ENCODE peak calls at places on chromosomes 5 and 9, in nine cellular contexts. One of them, this sample, is unnamed.

GRCh38 chr9:35813434-35814105 is 1.3 kb downstream of the HINT2 start:
- DNase-seq in H9: peak
- DNase-seq in heart left ventricle: no peak
- DNase-seq in uterus: no peak
- DNase-seq in substantia nigra: no peak
- DNase-seq in right lobe of liver: no peak
- DNase-seq in neuronal stem cell: no peak
- DNase-seq in ovary: no peak
- DNase-seq in AG04450: no peak
- DNase-seq in this sample: no peak

GRCh38 chr5:116572375-116573278 is 2.0 kb downstream of the SEMA6A start:
- DNase-seq in H9: no peak
- DNase-seq in AG04450: no peak
- DNase-seq in substantia nigra: peak
- DNase-seq in heart left ventricle: peak
- DNase-seq in ovary: peak
- DNase-seq in uterus: peak
- DNase-seq in right lobe of liver: peak
- DNase-seq in neuronal stem cell: peak
- DNase-seq in this sample: no peak

GRCh38 chr5:141477169-141477568 is 1.4 kb downstream of the PCDHGC3 start:
- DNase-seq in ovary: no peak
- DNase-seq in AG04450: no peak
- DNase-seq in uterus: no peak
- DNase-seq in heart left ventricle: no peak
- DNase-seq in right lobe of liver: no peak
- DNase-seq in neuronal stem cell: no peak
- DNase-seq in substantia nigra: no peak
- DNase-seq in H9: no peak
- DNase-seq in this sample: no peak

GRCh38 chr5:151104795-151105194 is 24.0 kb upstream of the TNIP1 start:
- DNase-seq in ovary: peak
- DNase-seq in AG04450: no peak
- DNase-seq in substantia nigra: no peak
- DNase-seq in neuronal stem cell: no peak
- DNase-seq in right lobe of liver: no peak
- DNase-seq in H9: no peak
- DNase-seq in heart left ventricle: no peak
- DNase-seq in uterus: peak
- DNase-seq in this sample: no peak

GRCh38 chr5:172420215-172420934 is 34.0 kb downstream of the SH3PXD2B start:
- DNase-seq in substantia nigra: peak
- DNase-seq in heart left ventricle: peak
- DNase-seq in neuronal stem cell: no peak
- DNase-seq in ovary: peak
- DNase-seq in H9: peak
- DNase-seq in uterus: peak
- DNase-seq in AG04450: peak
- DNase-seq in right lobe of liver: peak
- DNase-seq in this sample: peak

GRCh38 chr9:110191616-110192015 is 16.3 kb downstream of the C9orf152 start:
- DNase-seq in H9: no peak
- DNase-seq in neuronal stem cell: no peak
- DNase-seq in ovary: no peak
- DNase-seq in heart left ventricle: no peak
- DNase-seq in AG04450: no peak
- DNase-seq in uterus: no peak
- DNase-seq in right lobe of liver: no peak
- DNase-seq in substantia nigra: no peak
- DNase-seq in this sample: no peak

GRCh38 chr9:108865037-108865436 is 3.0 kb downstream of the ACTL7A start:
- DNase-seq in right lobe of liver: no peak
- DNase-seq in ovary: no peak
- DNase-seq in uterus: no peak
- DNase-seq in AG04450: no peak
- DNase-seq in H9: no peak
- DNase-seq in neuronal stem cell: no peak
- DNase-seq in substantia nigra: no peak
- DNase-seq in heart left ventricle: no peak
- DNase-seq in this sample: no peak

GRCh38 chr5:86665984-86666760 is 48.4 kb downstream of the COX7C start:
- DNase-seq in substantia nigra: no peak
- DNase-seq in neuronal stem cell: no peak
- DNase-seq in AG04450: no peak
- DNase-seq in right lobe of liver: no peak
- DNase-seq in uterus: no peak
- DNase-seq in H9: peak
- DNase-seq in ovary: no peak
- DNase-seq in heart left ventricle: no peak
- DNase-seq in this sample: no peak

GRCh38 chr9:86700601-86701000 is 246.7 kb downstream of the GAS1 start:
- DNase-seq in uterus: peak
- DNase-seq in H9: no peak
- DNase-seq in ovary: peak
- DNase-seq in substantia nigra: peak
- DNase-seq in heart left ventricle: peak
- DNase-seq in AG04450: no peak
- DNase-seq in neuronal stem cell: no peak
- DNase-seq in right lobe of liver: no peak
- DNase-seq in this sample: no peak

GRCh38 chr5:55306641-55307382 is 682 bp downstream of the DHX29 start:
- DNase-seq in neuronal stem cell: no peak
- DNase-seq in substantia nigra: no peak
- DNase-seq in heart left ventricle: no peak
- DNase-seq in ovary: no peak
- DNase-seq in H9: no peak
- DNase-seq in AG04450: no peak
- DNase-seq in uterus: no peak
- DNase-seq in right lobe of liver: no peak
- DNase-seq in this sample: no peak

GRCh38 chr5:168207450-168208029 is 83.9 kb upstream of the WWC1 start:
- DNase-seq in substantia nigra: no peak
- DNase-seq in ovary: no peak
- DNase-seq in heart left ventricle: no peak
- DNase-seq in H9: no peak
- DNase-seq in neuronal stem cell: peak
- DNase-seq in uterus: no peak
- DNase-seq in AG04450: no peak
- DNase-seq in right lobe of liver: no peak
- DNase-seq in this sample: no peak

GRCh38 chr5:143880178-143880577 is 68.2 kb downstream of the HMHB1 start:
- DNase-seq in H9: no peak
- DNase-seq in uterus: no peak
- DNase-seq in AG04450: no peak
- DNase-seq in heart left ventricle: no peak
- DNase-seq in substantia nigra: no peak
- DNase-seq in right lobe of liver: no peak
- DNase-seq in ovary: no peak
- DNase-seq in neuronal stem cell: no peak
- DNase-seq in this sample: no peak

GRCh38 chr5:159262472-159262858 is 625 bp upstream of the UBLCP1 start:
- DNase-seq in H9: no peak
- DNase-seq in neuronal stem cell: no peak
- DNase-seq in ovary: no peak
- DNase-seq in heart left ventricle: no peak
- DNase-seq in substantia nigra: no peak
- DNase-seq in uterus: no peak
- DNase-seq in AG04450: no peak
- DNase-seq in right lobe of liver: no peak
- DNase-seq in this sample: no peak

GRCh38 chr5:140321796-140322195 is 18.9 kb upstream of the PFDN1 start:
- DNase-seq in uterus: no peak
- DNase-seq in ovary: no peak
- DNase-seq in AG04450: no peak
- DNase-seq in H9: no peak
- DNase-seq in heart left ventricle: peak
- DNase-seq in right lobe of liver: peak
- DNase-seq in substantia nigra: peak
- DNase-seq in neuronal stem cell: no peak
- DNase-seq in this sample: no peak

GRCh38 chr9:131673068-131673467 is 66.8 kb downstream of the RAPGEF1 start:
- DNase-seq in right lobe of liver: no peak
- DNase-seq in uterus: no peak
- DNase-seq in ovary: no peak
- DNase-seq in substantia nigra: no peak
- DNase-seq in H9: no peak
- DNase-seq in heart left ventricle: no peak
- DNase-seq in neuronal stem cell: no peak
- DNase-seq in AG04450: no peak
- DNase-seq in this sample: no peak
- H3K27ac ChIP-seq in right lobe of liver: no peak
- H3K27ac ChIP-seq in uterus: peak
- H3K27ac ChIP-seq in ovary: no peak
- H3K27ac ChIP-seq in substantia nigra: no peak
- H3K27ac ChIP-seq in H9: no peak
- H3K27ac ChIP-seq in heart left ventricle: peak
- H3K27ac ChIP-seq in neuronal stem cell: no peak
- H3K27ac ChIP-seq in AG04450: no peak
- H3K27ac ChIP-seq in this sample: no peak

DNA sequence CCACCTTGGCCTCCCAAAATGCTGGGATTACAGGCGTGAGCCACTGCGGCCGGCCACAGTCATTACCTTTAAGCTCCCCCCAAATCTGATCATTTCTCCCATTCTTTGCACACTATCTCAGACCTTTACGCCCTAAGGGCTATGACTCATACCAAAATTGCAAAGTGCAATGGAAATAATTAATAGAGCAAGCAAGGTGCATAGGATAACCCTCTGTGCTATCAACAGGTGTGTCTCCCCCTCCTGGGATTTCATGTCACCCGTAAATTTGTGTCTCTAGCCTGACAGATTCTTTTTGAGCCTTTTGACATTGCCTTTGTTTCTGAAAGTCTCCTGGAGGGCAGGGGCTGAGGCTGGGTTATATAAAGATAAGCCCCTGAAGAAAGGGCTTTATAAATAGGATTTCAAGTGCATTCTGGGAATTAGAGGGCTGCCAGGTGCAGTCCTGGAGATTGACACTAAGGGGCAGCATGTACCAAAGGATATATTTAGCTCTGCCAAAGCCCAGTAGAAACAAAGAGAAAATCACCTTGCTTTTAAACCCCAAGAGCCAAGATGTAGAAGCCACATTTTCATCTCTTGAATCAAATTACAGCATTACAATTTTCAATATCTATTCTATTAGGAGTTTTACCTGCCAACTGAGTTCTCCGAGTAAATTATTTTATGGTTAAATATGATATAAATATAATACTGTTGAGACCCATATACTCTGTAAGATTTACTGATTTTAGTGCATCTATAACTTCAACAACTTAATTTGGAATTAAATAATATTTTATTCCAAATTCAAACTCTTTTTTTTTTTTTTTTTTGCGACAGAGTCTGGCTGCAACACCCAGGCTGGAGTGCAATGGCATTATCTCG is 18.2 kb downstream of the S100Z start:
- DNase-seq in heart left ventricle: peak
- DNase-seq in AG04450: peak
- DNase-seq in substantia nigra: peak
- DNase-seq in ovary: peak
- DNase-seq in neuronal stem cell: peak
- DNase-seq in H9: peak
- DNase-seq in uterus: peak
- DNase-seq in right lobe of liver: no peak
- DNase-seq in this sample: no peak
- H3K27ac ChIP-seq in heart left ventricle: peak
- H3K27ac ChIP-seq in AG04450: no peak
- H3K27ac ChIP-seq in substantia nigra: no peak
- H3K27ac ChIP-seq in ovary: no peak
- H3K27ac ChIP-seq in neuronal stem cell: no peak
- H3K27ac ChIP-seq in H9: no peak
- H3K27ac ChIP-seq in uterus: no peak
- H3K27ac ChIP-seq in right lobe of liver: no peak
- H3K27ac ChIP-seq in this sample: no peak

DNA sequence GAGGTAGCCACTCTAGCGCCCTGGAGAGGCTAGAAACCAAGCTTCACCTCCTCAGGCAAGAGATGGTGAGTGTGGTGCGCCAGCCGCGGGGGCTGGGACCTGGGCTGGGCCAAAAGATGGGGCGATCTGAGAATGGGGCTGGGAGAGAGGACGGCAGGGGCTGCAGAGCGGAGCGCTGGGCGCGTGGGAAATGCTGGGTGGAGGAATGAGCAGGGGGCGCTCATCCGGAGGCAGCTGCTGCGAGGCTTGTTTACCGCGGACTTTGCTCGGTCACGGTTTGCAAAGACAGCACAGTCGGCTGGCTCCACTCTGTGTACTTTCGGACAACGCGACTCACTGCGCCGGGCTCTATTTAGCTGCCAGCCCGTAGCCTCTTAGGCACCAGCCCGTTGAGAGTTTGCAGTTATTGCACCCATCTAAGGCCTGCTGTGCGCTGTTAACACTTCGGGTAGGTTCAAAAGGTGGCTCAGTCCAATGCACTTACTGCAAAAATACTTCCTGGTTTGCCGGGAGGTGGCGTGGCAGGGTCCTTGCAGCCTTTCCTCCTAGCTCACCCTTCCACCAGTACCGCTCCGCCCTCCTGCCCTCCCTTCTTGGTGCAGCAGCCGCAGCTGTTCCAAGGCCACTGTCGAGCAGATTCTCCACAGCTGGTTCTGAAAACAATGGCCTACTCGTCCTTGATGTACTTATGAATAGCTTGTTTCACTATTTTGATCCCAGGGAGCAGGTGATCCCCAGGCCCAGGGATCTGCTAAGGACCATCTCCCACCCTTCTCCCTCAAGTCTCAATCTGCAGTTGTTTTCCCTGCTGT is 1.3 kb downstream of the LURAP1L start:
- DNase-seq in AG04450: peak
- DNase-seq in uterus: peak
- DNase-seq in right lobe of liver: peak
- DNase-seq in ovary: peak
- DNase-seq in substantia nigra: peak
- DNase-seq in H9: peak
- DNase-seq in heart left ventricle: peak
- DNase-seq in neuronal stem cell: peak
- DNase-seq in this sample: peak
- H3K27ac ChIP-seq in AG04450: peak
- H3K27ac ChIP-seq in uterus: peak
- H3K27ac ChIP-seq in right lobe of liver: peak
- H3K27ac ChIP-seq in ovary: peak
- H3K27ac ChIP-seq in substantia nigra: peak
- H3K27ac ChIP-seq in H9: no peak
- H3K27ac ChIP-seq in heart left ventricle: peak
- H3K27ac ChIP-seq in neuronal stem cell: no peak
- H3K27ac ChIP-seq in this sample: peak

GRCh38 chr5:170161069-170161468 is 55.4 kb downstream of the FOXI1 start:
- DNase-seq in H9: no peak
- DNase-seq in ovary: no peak
- DNase-seq in heart left ventricle: no peak
- DNase-seq in substantia nigra: no peak
- DNase-seq in neuronal stem cell: no peak
- DNase-seq in right lobe of liver: no peak
- DNase-seq in AG04450: no peak
- DNase-seq in uterus: no peak
- DNase-seq in this sample: no peak
- H3K27ac ChIP-seq in H9: no peak
- H3K27ac ChIP-seq in ovary: no peak
- H3K27ac ChIP-seq in heart left ventricle: no peak
- H3K27ac ChIP-seq in substantia nigra: no peak
- H3K27ac ChIP-seq in neuronal stem cell: no peak
- H3K27ac ChIP-seq in right lobe of liver: no peak
- H3K27ac ChIP-seq in AG04450: no peak
- H3K27ac ChIP-seq in uterus: no peak
- H3K27ac ChIP-seq in this sample: no peak

This sample was measured in epithelial cell of prostate.